ENCODE peak calls at places on chromosomes 3 and 15, in five cellular contexts. P is cerebellar cortex, X is psoas muscle, F is SW480, W is left colon. V is an unnamed sample.

GRCh38 chr15:36897834-36898233 is 202.5 kb downstream of the MEIS2 start:
- DNase-seq in W (no peak), F (no peak), X (no peak), P (no peak), V (no peak)

GRCh38 chr15:85298941-85299340 is 81.5 kb upstream of the AKAP13 start:
- DNase-seq in X (no peak), W (no peak), F (no peak), P (no peak), V (no peak)

GRCh38 chr15:74201656-74202420 is 749 bp downstream of the STRA6 start:
- DNase-seq in P (no peak), F (no peak), X (no peak), W (no peak), V (peak)

GRCh38 chr3:112321867-112322652 is 10.9 kb upstream of the CD200 start:
- DNase-seq in F (no peak), W (no peak), X (no peak), P (no peak), V (no peak)

GRCh38 chr3:128524374-128525299 is 31.6 kb upstream of the GATA2 start:
- DNase-seq in W (no peak), P (no peak), X (no peak), F (no peak), V (no peak)

GRCh38 chr3:85342915-85343314 is 384.1 kb downstream of the CADM2 start:
- DNase-seq in F (peak), P (no peak), W (no peak), X (no peak), V (no peak)

GRCh38 chr3:168839692-168840091 is 744.0 kb upstream of the GOLIM4 start:
- DNase-seq in W (no peak), X (no peak), F (no peak), P (no peak), V (no peak)

GRCh38 chr3:188955919-188956318 is 215.9 kb upstream of the TPRG1 start:
- DNase-seq in X (no peak), P (no peak), F (no peak), W (no peak), V (peak)

GRCh38 chr15:63023351-63023945 is 19.1 kb upstream of the TPM1 start:
- DNase-seq in F (no peak), W (no peak), X (no peak), P (no peak), V (peak)

GRCh38 chr15:60649845-60650548 is 171.1 kb upstream of the ICE2 start:
- DNase-seq in W (no peak), P (no peak), X (no peak), F (peak), V (no peak)

GRCh38 chr15:29924750-29925149 is 102.5 kb upstream of the TJP1 start:
- DNase-seq in X (no peak), F (peak), P (no peak), W (no peak), V (peak)

GRCh38 chr15:60660290-60661051 is 181.5 kb upstream of the ICE2 start:
- DNase-seq in P (peak), W (no peak), X (no peak), F (no peak), V (peak)

GRCh38 chr3:123341871-123342630 is 106.8 kb downstream of the ADCY5 start:
- DNase-seq in F (no peak), W (no peak), P (no peak), X (no peak), V (no peak)

GRCh38 chr15:93042211-93042610 is 46.8 kb downstream of the RGMA start:
- DNase-seq in F (no peak), X (no peak), W (no peak), P (no peak), V (no peak)

GRCh38 chr3:23372296-23372695 is 169.2 kb downstream of the UBE2E2 start:
- DNase-seq in F (no peak), P (no peak), W (no peak), X (no peak), V (peak)

GRCh38 chr3:62500556-62501294 is 127.4 kb upstream of the FEZF2 start:
- DNase-seq in W (no peak), F (no peak), P (no peak), X (no peak), V (peak)

GRCh38 chr3:99503350-99503749 is 135.0 kb upstream of the COL8A1 start:
- DNase-seq in P (no peak), F (no peak), X (peak), W (no peak), V (peak)

GRCh38 chr3:75101329-75102147 is 487.1 kb upstream of the CNTN3 start:
- DNase-seq in P (no peak), F (peak), W (no peak), X (no peak), V (no peak)

GRCh38 chr3:48440590-48440958 is 517 bp downstream of the TMA7 start:
- DNase-seq in F (no peak), W (no peak), X (no peak), P (no peak), V (no peak)

GRCh38 chr3:112671930-112672715 is 31.2 kb upstream of the CCDC80 start:
- DNase-seq in W (no peak), X (no peak), P (no peak), F (no peak), V (peak)

GRCh38 chr3:174955513-174956001 is 96.4 kb downstream of the NAALADL2 start:
- DNase-seq in W (no peak), P (no peak), F (peak), X (no peak), V (no peak)

GRCh38 chr3:139358857-139359562 is 15.2 kb downstream of the MRPS22 start:
- DNase-seq in W (no peak), X (no peak), F (no peak), P (peak), V (no peak)

GRCh38 chr15:68725736-68726135 is 95.0 kb downstream of the ANP32A start:
- DNase-seq in P (no peak), W (peak), X (peak), F (no peak), V (peak)

GRCh38 chr3:161915283-161915682 is 418.7 kb downstream of the OTOL1 start:
- DNase-seq in W (no peak), P (peak), F (no peak), X (no peak), V (no peak)

GRCh38 chr3:114877378-114878118 is 269.5 kb downstream of the ZBTB20 start:
- DNase-seq in F (no peak), X (no peak), P (peak), W (no peak), V (no peak)